ENCODE peak calls at places on chromosomes 13 and 19, in nine cellular contexts. E, J, W, U, B, H, X, G and P are unnamed samples.

GRCh38 chr19:35703343-35703742 is 1.0 kb upstream of the ZBTB32 start:
- DNase-seq in E (no peak), J (no peak), W (no peak), U (no peak), B (no peak), H (no peak), X (no peak), G (no peak), P (no peak)

GRCh38 chr13:98324105-98324504 is 147.0 kb upstream of the RNF113B start:
- DNase-seq in E (no peak), J (no peak), W (peak), U (no peak), B (no peak), H (no peak), X (no peak), G (no peak), P (peak)

GRCh38 chr13:71672527-71672926 is 194.5 kb downstream of the DACH1 start:
- DNase-seq in E (no peak), J (no peak), W (no peak), U (no peak), B (no peak), H (no peak), X (no peak), G (no peak), P (no peak)

GRCh38 chr19:1016647-1017114 is 4.2 kb downstream of the TMEM259 start:
- DNase-seq in E (peak), J (no peak), W (peak), U (no peak), B (no peak), H (no peak), X (no peak), G (no peak), P (no peak)

GRCh38 chr19:3284759-3285646 is 60.5 kb downstream of the CELF5 start:
- DNase-seq in E (no peak), J (no peak), W (peak), U (no peak), B (peak), H (no peak), X (no peak), G (peak), P (peak)

GRCh38 chr19:52086481-52086880 is 9.1 kb downstream of the ZNF841 start:
- DNase-seq in E (no peak), J (no peak), W (peak), U (no peak), B (no peak), H (no peak), X (no peak), G (no peak), P (no peak)

GRCh38 chr19:56369886-56370676 is 23.3 kb downstream of the ZNF582 start:
- DNase-seq in E (no peak), J (no peak), W (no peak), U (no peak), B (no peak), H (no peak), X (no peak), G (no peak), P (no peak)

GRCh38 chr13:50078512-50079277 is 63.5 kb downstream of the KCNRG start:
- DNase-seq in E (no peak), J (no peak), W (no peak), U (no peak), B (no peak), H (no peak), X (no peak), G (no peak), P (no peak)

GRCh38 chr19:3698386-3698950 is 1.8 kb downstream of the PIP5K1C start:
- DNase-seq in E (no peak), J (no peak), W (no peak), U (no peak), B (no peak), H (no peak), X (no peak), G (no peak), P (no peak)

GRCh38 chr19:33409035-33409434 is 35.5 kb downstream of the CEBPG start:
- DNase-seq in E (peak), J (no peak), W (no peak), U (no peak), B (no peak), H (no peak), X (no peak), G (no peak), P (no peak)

GRCh38 chr19:43524922-43525835 is 1.8 kb downstream of the ETHE1 start:
- DNase-seq in E (peak), J (peak), W (peak), U (peak), B (peak), H (peak), X (peak), G (peak), P (no peak)

GRCh38 chr13:96020155-96020575 is 33.0 kb downstream of the UGGT2 start:
- DNase-seq in E (no peak), J (no peak), W (peak), U (peak), B (peak), H (peak), X (peak), G (no peak), P (peak)

GRCh38 chr13:51772781-51773180 is 31.2 kb downstream of the DHRS12 start:
- DNase-seq in E (no peak), J (no peak), W (no peak), U (peak), B (no peak), H (no peak), X (no peak), G (no peak), P (no peak)

GRCh38 chr13:31067416-31068118 is 94.1 kb downstream of the HSPH1 start:
- DNase-seq in E (no peak), J (no peak), W (peak), U (peak), B (no peak), H (no peak), X (no peak), G (no peak), P (no peak)

GRCh38 chr13:78147905-78148304 is 229.3 kb upstream of the EDNRB start:
- DNase-seq in E (no peak), J (no peak), W (peak), U (no peak), B (no peak), H (no peak), X (no peak), G (no peak), P (no peak)